ENCODE peak calls at places on chromosome 17, in nine cellular contexts. E, Q, A, L, T, I, O, F and R are unnamed samples.

GRCh38 chr17:19410101-19410500 is 931 bp upstream of the RNF112 start:
- DNase-seq in E (no peak), Q (no peak), A (no peak), L (no peak), T (no peak), I (no peak), O (no peak), F (no peak), R (no peak)

GRCh38 chr17:75124041-75124818 is 7.3 kb downstream of the NT5C start:
- DNase-seq in E (peak), Q (peak), A (peak), L (no peak), T (peak), I (no peak), O (no peak), F (peak), R (no peak)

GRCh38 chr17:13704333-13704732 is 102.6 kb upstream of the HS3ST3A1 start:
- DNase-seq in E (no peak), Q (no peak), A (no peak), L (no peak), T (no peak), I (no peak), O (no peak), F (no peak), R (no peak)

GRCh38 chr17:67995568-67996191 is 589 bp downstream of the C17orf58 start:
- DNase-seq in E (peak), Q (peak), A (no peak), L (no peak), T (peak), I (no peak), O (no peak), F (no peak), R (peak)

GRCh38 chr17:57916925-57917858 is 38.0 kb downstream of the CUEDC1 start:
- DNase-seq in E (peak), Q (peak), A (peak), L (no peak), T (peak), I (peak), O (peak), F (no peak), R (no peak)

GRCh38 chr17:10875411-10875810 is 37.5 kb upstream of the PIRT start:
- DNase-seq in E (peak), Q (peak), A (peak), L (peak), T (no peak), I (no peak), O (no peak), F (no peak), R (peak)

GRCh38 chr17:29722411-29723198 is 99.9 kb upstream of the CORO6 start:
- DNase-seq in E (peak), Q (peak), A (no peak), L (no peak), T (peak), I (peak), O (peak), F (no peak), R (peak)

GRCh38 chr17:60393840-60394529 is 2.1 kb upstream of the USP32 start:
- DNase-seq in E (no peak), Q (no peak), A (no peak), L (no peak), T (no peak), I (no peak), O (no peak), F (no peak), R (no peak)

GRCh38 chr17:3512512-3513171 is 36.8 kb downstream of the ASPA start:
- DNase-seq in E (no peak), Q (no peak), A (no peak), L (peak), T (no peak), I (no peak), O (peak), F (no peak), R (no peak)

GRCh38 chr17:58006563-58006923 is 503 bp downstream of the SRSF1 start:
- DNase-seq in E (peak), Q (peak), A (peak), L (peak), T (peak), I (peak), O (peak), F (peak), R (no peak)

GRCh38 chr17:32746280-32746679 is 130.6 kb downstream of the MYO1D start:
- DNase-seq in E (no peak), Q (no peak), A (no peak), L (no peak), T (no peak), I (no peak), O (no peak), F (no peak), R (no peak)

GRCh38 chr17:74369221-74369620 is 1.9 kb downstream of the GPR142 start:
- DNase-seq in E (no peak), Q (peak), A (no peak), L (no peak), T (peak), I (no peak), O (no peak), F (no peak), R (no peak)

GRCh38 chr17:69672924-69673323 is 258.4 kb downstream of the MAP2K6 start:
- DNase-seq in E (peak), Q (no peak), A (peak), L (no peak), T (no peak), I (no peak), O (no peak), F (no peak), R (no peak)

GRCh38 chr17:74325743-74326379 is at the start of gene KIF19:
- DNase-seq in E (peak), Q (peak), A (no peak), L (peak), T (peak), I (no peak), O (peak), F (no peak), R (peak)

GRCh38 chr17:19787733-19788357 is 39.7 kb upstream of the ALDH3A1 start:
- DNase-seq in E (no peak), Q (no peak), A (no peak), L (no peak), T (no peak), I (no peak), O (no peak), F (no peak), R (no peak)

GRCh38 chr17:50946223-50946890 is 80.2 kb upstream of the TOB1 start:
- DNase-seq in E (no peak), Q (no peak), A (no peak), L (no peak), T (no peak), I (no peak), O (no peak), F (no peak), R (peak)

GRCh38 chr17:49762148-49762941 is 1.6 kb downstream of the FAM117A start:
- DNase-seq in E (no peak), Q (no peak), A (no peak), L (no peak), T (peak), I (no peak), O (no peak), F (no peak), R (no peak)

GRCh38 chr17:35795007-35795870 is at the start of gene MMP28:
- DNase-seq in E (peak), Q (peak), A (peak), L (no peak), T (peak), I (peak), O (no peak), F (no peak), R (peak)

GRCh38 chr17:46144246-46144645 is 49.0 kb downstream of the KANSL1 start:
- DNase-seq in E (no peak), Q (no peak), A (no peak), L (no peak), T (no peak), I (no peak), O (no peak), F (no peak), R (no peak)

GRCh38 chr17:902463-902862 is 77.1 kb downstream of the NXN start:
- DNase-seq in E (no peak), Q (no peak), A (no peak), L (no peak), T (no peak), I (no peak), O (no peak), F (no peak), R (no peak)

GRCh38 chr17:65324574-65324973 is 187.4 kb downstream of the RGS9 start:
- DNase-seq in E (no peak), Q (no peak), A (no peak), L (no peak), T (no peak), I (no peak), O (no peak), F (no peak), R (no peak)

GRCh38 chr17:41785876-41786226 is 660 bp downstream of the JUP start:
- DNase-seq in E (peak), Q (no peak), A (peak), L (no peak), T (no peak), I (no peak), O (no peak), F (no peak), R (no peak)

GRCh38 chr17:41522301-41523224 is 3.9 kb upstream of the KRT15 start:
- DNase-seq in E (no peak), Q (no peak), A (no peak), L (no peak), T (no peak), I (no peak), O (no peak), F (no peak), R (no peak)

GRCh38 chr17:79878346-79878745 is 39.1 kb upstream of the CBX4 start:
- DNase-seq in E (no peak), Q (no peak), A (no peak), L (no peak), T (no peak), I (no peak), O (no peak), F (no peak), R (no peak)

GRCh38 chr17:76513306-76513692 is 12.1 kb upstream of the RHBDF2 start:
- DNase-seq in E (no peak), Q (no peak), A (no peak), L (no peak), T (no peak), I (no peak), O (no peak), F (no peak), R (no peak)

GRCh38 chr17:78121801-78122220 is 6.7 kb downstream of the TMC6 start:
- DNase-seq in E (no peak), Q (no peak), A (no peak), L (no peak), T (no peak), I (no peak), O (no peak), F (no peak), R (no peak)

GRCh38 chr17:56034120-56034757 is 119.0 kb upstream of the ANKFN1 start:
- DNase-seq in E (no peak), Q (no peak), A (no peak), L (no peak), T (no peak), I (no peak), O (no peak), F (no peak), R (no peak)

GRCh38 chr17:5758651-5759050 is 174.3 kb upstream of the NLRP1 start:
- DNase-seq in E (peak), Q (peak), A (peak), L (no peak), T (peak), I (no peak), O (no peak), F (no peak), R (no peak)

GRCh38 chr17:13416748-13417363 is 184.9 kb downstream of the HS3ST3A1 start:
- DNase-seq in E (no peak), Q (no peak), A (no peak), L (no peak), T (no peak), I (no peak), O (no peak), F (no peak), R (no peak)

GRCh38 chr17:18291718-18292540 is 22.9 kb downstream of the TOP3A start:
- DNase-seq in E (no peak), Q (no peak), A (no peak), L (no peak), T (no peak), I (no peak), O (no peak), F (no peak), R (no peak)

GRCh38 chr17:51590071-51590470 is 329.7 kb downstream of the UTP18 start:
- DNase-seq in E (no peak), Q (no peak), A (no peak), L (no peak), T (no peak), I (no peak), O (no peak), F (no peak), R (no peak)

GRCh38 chr17:66493283-66494019 is 191.0 kb downstream of the PRKCA start:
- DNase-seq in E (no peak), Q (no peak), A (peak), L (no peak), T (no peak), I (no peak), O (no peak), F (no peak), R (no peak)

GRCh38 chr17:77865109-77865611 is 93.3 kb upstream of the TNRC6C start:
- DNase-seq in E (no peak), Q (no peak), A (no peak), L (no peak), T (no peak), I (no peak), O (no peak), F (no peak), R (no peak)

GRCh38 chr17:7266784-7267183 is 4.5 kb upstream of the CLDN7 start:
- DNase-seq in E (no peak), Q (no peak), A (peak), L (no peak), T (no peak), I (no peak), O (no peak), F (no peak), R (no peak)

GRCh38 chr17:38969281-38969680 is 2.1 kb upstream of the FBXO47 start:
- DNase-seq in E (no peak), Q (no peak), A (no peak), L (no peak), T (no peak), I (no peak), O (no peak), F (no peak), R (no peak)

GRCh38 chr17:51441431-51441830 is 181.1 kb downstream of the UTP18 start:
- DNase-seq in E (no peak), Q (no peak), A (no peak), L (no peak), T (no peak), I (no peak), O (no peak), F (no peak), R (no peak)

GRCh38 chr17:68697850-68698313 is 96.7 kb upstream of the FAM20A start:
- DNase-seq in E (no peak), Q (no peak), A (no peak), L (no peak), T (no peak), I (no peak), O (peak), F (no peak), R (no peak)